ENCODE peak calls at places on chromosomes 4 and X, in seven cellular contexts. R is GM23338, L is fibroblast of lung, O is mammary epithelial cell, P is GM23248, H is IMR-90, C is neuronal stem cell. I is an unnamed sample.

GRCh38 chr4:124030038-124030638 is 633.5 kb downstream of the SPRY1 start:
- DNase-seq in R (no peak), L (no peak), O (no peak), P (no peak), H (no peak), C (no peak), I (no peak)

GRCh38 chr4:123672987-123673386 is 276.4 kb downstream of the SPRY1 start:
- DNase-seq in R (no peak), L (peak), O (peak), P (peak), H (peak), C (no peak), I (no peak)

GRCh38 chr4:164188236-164188635 is 565.7 kb upstream of the SMIM31 start:
- DNase-seq in R (no peak), L (no peak), O (no peak), P (no peak), H (no peak), C (no peak), I (no peak)

GRCh38 chrX:101383679-101384078 is 2.3 kb downstream of the BTK start:
- DNase-seq in R (no peak), L (no peak), O (no peak), P (no peak), H (no peak), C (no peak), I (no peak)

GRCh38 chr4:99504804-99505502 is 5.9 kb upstream of the C4orf17 start:
- DNase-seq in R (no peak), L (no peak), O (peak), P (no peak), H (no peak), C (no peak), I (peak)

GRCh38 chr4:145541266-145541770 is 59.7 kb downstream of the SMAD1 start:
- DNase-seq in R (no peak), L (no peak), O (peak), P (no peak), H (no peak), C (no peak), I (no peak)

GRCh38 chr4:110533940-110534339 is 58.0 kb downstream of the ENPEP start:
- DNase-seq in R (peak), L (peak), O (peak), P (peak), H (peak), C (no peak), I (no peak)

GRCh38 chr4:188220006-188220405 is 80.8 kb downstream of the TRIML1 start:
- DNase-seq in R (no peak), L (no peak), O (no peak), P (no peak), H (no peak), C (no peak), I (no peak)

GRCh38 chr4:117001077-117001476 is 84.3 kb downstream of the TRAM1L1 start:
- DNase-seq in R (no peak), L (no peak), O (no peak), P (no peak), H (no peak), C (peak), I (no peak)

GRCh38 chrX:154749856-154750255 is 1.0 kb downstream of the GAB3 start:
- DNase-seq in R (no peak), L (no peak), O (no peak), P (peak), H (no peak), C (no peak), I (peak)

GRCh38 chr4:3414421-3415279 is 27.1 kb upstream of the HGFAC start:
- DNase-seq in R (no peak), L (no peak), O (no peak), P (no peak), H (no peak), C (no peak), I (no peak)

GRCh38 chrX:45851434-45851991 is 650.8 kb upstream of the DIPK2B start:
- DNase-seq in R (peak), L (peak), O (peak), P (peak), H (no peak), C (no peak), I (peak)

GRCh38 chrX:29466441-29466840 is 748.9 kb upstream of the MAGEB2 start:
- DNase-seq in R (no peak), L (peak), O (no peak), P (peak), H (no peak), C (no peak), I (no peak)

GRCh38 chr4:114654607-114655006 is 56.0 kb downstream of the UGT8 start:
- DNase-seq in R (no peak), L (no peak), O (no peak), P (no peak), H (no peak), C (no peak), I (no peak)

DNA sequence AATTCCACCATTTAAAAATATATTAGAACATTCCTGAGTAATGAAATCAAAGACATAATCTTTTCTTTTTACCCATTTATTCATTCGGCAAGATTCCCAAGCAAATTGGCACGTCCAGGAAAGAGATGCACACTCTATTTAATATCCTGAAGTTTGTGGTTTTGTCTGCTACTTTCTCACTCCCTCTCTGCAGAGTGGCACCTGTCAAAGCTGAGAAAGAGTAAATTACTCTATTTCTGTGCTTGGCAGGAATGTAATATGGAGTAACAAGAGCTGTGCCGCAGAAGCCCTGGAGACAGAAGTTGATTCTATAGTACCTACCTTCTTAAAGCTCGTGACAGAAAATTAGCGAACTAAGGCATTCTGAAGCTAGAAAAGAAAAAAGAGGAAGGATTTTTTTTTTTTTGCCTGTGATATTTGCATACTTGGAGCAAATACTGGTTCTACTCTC is 5.5 kb downstream of the GSTCD start:
- DNase-seq in R (no peak), L (peak), O (peak), P (peak), H (no peak), C (no peak), I (no peak)
- H2AFZ ChIP-seq in R (no peak), L (no peak), O (no peak), P (peak), H (no peak), C (no peak), I (no peak)

GRCh38 chrX:3501833-3502535 is 155.5 kb upstream of the MXRA5 start:
- DNase-seq in R (no peak), L (peak), O (peak), P (peak), H (no peak), C (no peak), I (no peak)
- H3K4me3 ChIP-seq in R (no peak), L (no peak), O (no peak), P (peak), H (no peak), C (no peak), I (no peak)

GRCh38 chr4:185896832-185897475 is 85.0 kb upstream of the SORBS2 start:
- DNase-seq in R (no peak), L (no peak), O (no peak), P (no peak), H (no peak), C (no peak), I (no peak)
- H2AFZ ChIP-seq in R (peak), L (no peak), O (no peak), P (no peak), H (no peak), C (no peak), I (no peak)

GRCh38 chrX:38189431-38190128 is 31.1 kb downstream of the SRPX start:
- DNase-seq in R (no peak), L (no peak), O (no peak), P (no peak), H (no peak), C (no peak), I (no peak)
- H3K4me3 ChIP-seq in R (no peak), L (no peak), O (no peak), P (no peak), H (no peak), C (no peak), I (no peak)

GRCh38 chrX:37922926-37923325 is 75.6 kb upstream of the DYNLT3 start:
- DNase-seq in R (no peak), L (no peak), O (no peak), P (no peak), H (no peak), C (no peak), I (no peak)
- H2AFZ ChIP-seq in R (no peak), L (no peak), O (peak), P (no peak), H (no peak), C (no peak), I (no peak)

GRCh38 chr4:107890779-107891178 is 40.6 kb upstream of the CYP2U1 start:
- DNase-seq in R (peak), L (no peak), O (no peak), P (no peak), H (no peak), C (no peak), I (no peak)

GRCh38 chr4:107894138-107894603 is 37.2 kb upstream of the CYP2U1 start:
- DNase-seq in R (no peak), L (no peak), O (no peak), P (no peak), H (no peak), C (peak), I (no peak)

GRCh38 chr4:107893171-107894137 is 37.9 kb upstream of the CYP2U1 start:
- DNase-seq in R (no peak), L (no peak), O (peak), P (no peak), H (peak), C (no peak), I (no peak)

GRCh38 chr4:107888237-107888636 is 43.1 kb upstream of the CYP2U1 start:
- DNase-seq in R (peak), L (no peak), O (no peak), P (no peak), H (no peak), C (peak), I (peak)

GRCh38 chr4:107891299-107891698 is 40.0 kb upstream of the CYP2U1 start:
- DNase-seq in R (peak), L (no peak), O (no peak), P (no peak), H (no peak), C (no peak), I (no peak)
- H3K4me3 ChIP-seq in R (no peak), L (no peak), O (no peak), P (no peak), H (no peak), C (no peak), I (no peak)

GRCh38 chr4:169167958-169168357 is 102.8 kb downstream of the SH3RF1 start:
- DNase-seq in R (no peak), L (no peak), O (no peak), P (no peak), H (no peak), C (no peak), I (no peak)

GRCh38 chr4:169163495-169163894 is 107.3 kb downstream of the SH3RF1 start:
- DNase-seq in R (no peak), L (no peak), O (no peak), P (no peak), H (no peak), C (no peak), I (no peak)

GRCh38 chr4:169160825-169161224 is 109.9 kb downstream of the SH3RF1 start:
- DNase-seq in R (no peak), L (peak), O (no peak), P (peak), H (no peak), C (no peak), I (no peak)

GRCh38 chr4:169164669-169165415 is 105.9 kb downstream of the SH3RF1 start:
- DNase-seq in R (no peak), L (peak), O (no peak), P (peak), H (peak), C (no peak), I (no peak)

GRCh38 chr4:169163947-169164668 is 106.6 kb downstream of the SH3RF1 start:
- DNase-seq in R (no peak), L (no peak), O (no peak), P (no peak), H (no peak), C (no peak), I (no peak)
- H2AFZ ChIP-seq in R (no peak), L (no peak), O (no peak), P (no peak), H (no peak), C (no peak), I (no peak)

DNA sequence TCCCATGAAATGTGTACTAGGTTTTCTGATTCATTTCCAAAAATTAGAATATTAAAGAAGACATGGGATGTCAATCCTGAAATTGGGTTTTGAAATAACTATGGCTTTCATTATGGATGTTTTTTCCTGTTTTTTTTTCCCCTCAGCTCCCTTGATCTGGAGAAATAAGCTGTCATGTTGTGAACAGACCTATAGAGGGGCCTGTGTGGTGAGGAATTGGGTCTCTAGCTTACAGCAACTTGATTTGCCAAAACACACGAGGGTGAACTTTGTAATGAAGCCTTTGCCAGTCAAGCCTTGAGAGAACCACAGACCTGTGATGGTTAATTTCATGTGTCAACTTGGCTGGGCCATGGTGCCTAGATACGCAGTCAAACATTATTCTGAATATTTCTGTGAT is 2413.6 kb downstream of the PCDH7 start:
- DNase-seq in R (peak), L (no peak), O (no peak), P (no peak), H (no peak), C (no peak), I (no peak)
- H3K4me3 ChIP-seq in R (no peak), L (no peak), O (no peak), P (no peak), H (no peak), C (no peak), I (no peak)

GRCh38 chrX:140508958-140509357 is 4.1 kb upstream of the SOX3 start:
- DNase-seq in R (no peak), L (no peak), O (no peak), P (no peak), H (no peak), C (no peak), I (no peak)

GRCh38 chrX:140509468-140510305 is 4.8 kb upstream of the SOX3 start:
- DNase-seq in R (peak), L (no peak), O (no peak), P (no peak), H (no peak), C (no peak), I (no peak)

GRCh38 chrX:140507982-140508305 is 3.1 kb upstream of the SOX3 start:
- DNase-seq in R (peak), L (no peak), O (no peak), P (peak), H (no peak), C (peak), I (no peak)

GRCh38 chrX:140510306-140510676 is 5.4 kb upstream of the SOX3 start:
- DNase-seq in R (peak), L (no peak), O (no peak), P (no peak), H (no peak), C (no peak), I (no peak)

DNA sequence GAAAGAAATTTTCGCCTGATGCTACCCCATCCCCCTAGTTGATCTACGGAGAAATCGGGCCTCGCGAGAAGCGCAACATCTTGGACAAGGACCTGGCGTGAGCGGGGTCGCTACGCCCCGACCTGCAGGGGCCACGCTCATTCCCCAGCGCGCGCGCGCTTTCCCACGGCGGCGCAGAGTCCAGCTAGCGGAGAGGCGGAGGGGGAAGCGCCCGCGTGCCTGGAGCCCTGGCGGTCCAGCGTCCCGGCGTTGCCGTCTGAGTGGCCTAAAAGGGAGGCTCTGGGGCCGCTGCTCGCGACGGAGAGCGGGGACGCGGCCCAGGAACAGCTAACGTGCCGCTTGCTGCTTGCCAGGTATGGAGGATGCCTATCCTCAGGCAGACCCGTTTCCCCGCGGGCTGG is 6.0 kb upstream of the SOX3 start:
- DNase-seq in R (peak), L (no peak), O (no peak), P (no peak), H (no peak), C (no peak), I (no peak)
- H2AFZ ChIP-seq in R (peak), L (no peak), O (no peak), P (no peak), H (no peak), C (no peak), I (no peak)

I was measured in DND-41.